ENCODE peak calls at places on chromosomes 11 and 22, in seven cellular contexts. C, A, G, L, Q, N and H are unnamed samples.

GRCh38 chr11:112753706-112754105 is 207.5 kb upstream of the NCAM1 start:
- DNase-seq in C (no peak), A (no peak), G (no peak), L (no peak), Q (no peak), N (no peak), H (no peak)

GRCh38 chr11:12897390-12897789 is 111.7 kb upstream of the RASSF10 start:
- DNase-seq in C (no peak), A (no peak), G (no peak), L (no peak), Q (no peak), N (no peak), H (no peak)

GRCh38 chr11:70298243-70298915 is 27.9 kb downstream of the PPFIA1 start:
- DNase-seq in C (no peak), A (no peak), G (peak; percentile 8), L (no peak), Q (no peak), N (no peak), H (no peak)

GRCh38 chr11:98398508-98398907 is 622.2 kb upstream of the CNTN5 start:
- DNase-seq in C (no peak), A (no peak), G (no peak), L (no peak), Q (no peak), N (no peak), H (no peak)

GRCh38 chr22:46245515-46245914 is 4.6 kb downstream of the CDPF1 start:
- DNase-seq in C (no peak), A (no peak), G (no peak), L (no peak), Q (peak; percentile 46), N (no peak), H (no peak)

GRCh38 chr11:76850815-76851214 is 9.9 kb upstream of the ACER3 start:
- DNase-seq in C (no peak), A (no peak), G (no peak), L (no peak), Q (no peak), N (no peak), H (no peak)

GRCh38 chr22:36325163-36326031 is 62.4 kb downstream of the MYH9 start:
- DNase-seq in C (peak; percentile 79), A (no peak), G (peak; percentile 93), L (no peak), Q (no peak), N (peak; percentile 64), H (peak; percentile 80)

GRCh38 chr11:34468209-34468841 is 29.6 kb downstream of the CAT start:
- DNase-seq in C (peak; percentile 33), A (no peak), G (no peak), L (no peak), Q (peak; percentile 18), N (peak; percentile 21), H (peak; percentile 13)

GRCh38 chr11:107859459-107860239 is 1.1 kb upstream of the SLC35F2 start:
- DNase-seq in C (peak; percentile 53), A (peak; percentile 77), G (peak; percentile 74), L (no peak), Q (peak; percentile 55), N (peak; percentile 49), H (peak; percentile 79)

GRCh38 chr22:48860557-48860956 is 967.1 kb downstream of the BRD1 start:
- DNase-seq in C (no peak), A (no peak), G (peak; percentile 12), L (no peak), Q (no peak), N (no peak), H (no peak)

GRCh38 chr11:68763181-68763721 is 11.9 kb upstream of the TESMIN start:
- DNase-seq in C (no peak), A (no peak), G (no peak), L (no peak), Q (peak; percentile 47), N (no peak), H (peak; percentile 54)

DNA sequence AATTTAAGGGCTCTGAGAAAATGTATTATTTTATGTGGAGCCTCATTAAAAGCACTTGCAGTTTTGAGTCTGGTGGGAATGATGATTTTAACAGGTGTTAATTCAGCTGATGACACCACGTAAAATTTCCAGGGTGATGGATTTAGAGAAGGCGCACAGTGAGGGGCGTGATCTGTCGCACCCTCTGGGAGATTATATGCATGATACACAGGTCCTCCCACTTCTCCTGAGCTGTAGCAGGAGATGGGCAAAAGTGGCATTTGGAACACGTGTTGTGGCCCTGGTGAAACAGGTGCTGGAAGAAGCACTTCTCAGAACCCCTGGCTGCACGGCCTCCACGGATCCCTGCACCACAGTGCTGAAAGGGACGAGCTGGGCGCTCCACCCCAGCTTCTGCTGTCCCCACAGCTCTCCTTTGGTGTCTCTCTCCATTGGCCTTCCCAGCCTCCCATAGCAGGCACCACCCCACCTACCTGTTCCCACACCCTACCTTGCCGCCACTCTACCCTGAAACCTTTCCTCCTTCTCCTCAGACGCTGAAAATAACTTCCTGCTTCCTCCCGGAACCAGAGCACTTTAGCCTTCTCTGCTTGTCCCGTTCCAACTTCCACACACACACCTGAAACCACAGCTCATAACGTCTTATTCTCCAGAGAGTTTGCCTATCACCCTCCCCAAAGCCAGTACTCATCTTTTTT is 6.9 kb upstream of the SORL1 start:
- DNase-seq in C (no peak), A (no peak), G (no peak), L (no peak), Q (no peak), N (no peak), H (peak; percentile 29)
- H3K4me3 ChIP-seq in C (no peak overlapping the region), A (no peak overlapping the region), G (no peak overlapping the region), L (no peak overlapping the region), Q (no peak overlapping the region), N (no peak overlapping the region), H (no peak overlapping the region)

GRCh38 chr22:31103111-31103510 is 4.3 kb downstream of the SELENOM start:
- DNase-seq in C (no peak), A (no peak), G (no peak), L (no peak), Q (no peak), N (no peak), H (no peak)

GRCh38 chr22:31103899-31104694 is 3.3 kb downstream of the SELENOM start:
- DNase-seq in C (no peak), A (peak; percentile 85), G (peak; percentile 95), L (no peak), Q (no peak), N (no peak), H (no peak)

GRCh38 chr22:31100762-31101525 is 6.4 kb downstream of the SELENOM start:
- DNase-seq in C (no peak), A (no peak), G (no peak), L (no peak), Q (no peak), N (no peak), H (no peak)

GRCh38 chr22:31104869-31105268 is 2.5 kb downstream of the SELENOM start:
- DNase-seq in C (no peak), A (peak; percentile 85), G (peak; percentile 83), L (no peak), Q (no peak), N (no peak), H (no peak)

DNA sequence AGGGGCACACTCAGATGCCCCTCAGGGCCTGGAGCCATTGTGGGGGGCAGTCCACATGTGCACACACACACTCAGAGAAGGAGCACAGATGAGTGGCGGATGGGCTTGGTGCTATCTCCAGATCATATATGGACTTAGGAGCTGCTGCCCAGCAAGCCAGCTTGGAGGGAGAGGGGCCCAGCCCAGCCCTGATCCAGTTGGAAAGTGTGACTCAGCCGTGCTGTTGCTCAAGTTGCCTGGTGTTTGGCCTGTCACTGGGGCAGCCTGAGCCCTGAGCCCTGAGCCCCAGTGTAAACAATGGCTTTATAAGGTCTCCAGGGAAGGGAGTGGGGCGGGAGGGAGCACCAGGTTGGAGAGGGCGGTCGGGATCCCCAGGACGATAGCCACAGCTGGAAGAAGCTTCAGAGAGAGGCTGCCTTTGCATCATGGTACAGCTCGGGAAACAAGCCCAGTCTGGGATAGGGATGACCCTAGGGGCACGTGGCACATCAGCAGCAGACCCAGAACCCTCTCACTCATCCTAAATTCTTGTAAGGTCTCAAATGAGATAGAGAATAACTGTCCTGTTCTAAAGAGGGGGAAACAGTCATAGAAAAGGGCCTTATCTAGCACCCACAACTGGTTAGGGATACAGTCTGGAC is 4.8 kb downstream of the SELENOM start:
- DNase-seq in C (peak; percentile 69), A (no peak), G (peak; percentile 99), L (peak; percentile 97), Q (no peak), N (peak; percentile 60), H (peak; percentile 79)
- TF ChIP-seq POLR2AphosphoS5 in C (peak; percentile 87), A (peak; percentile 49), G (peak; percentile 91), L (peak; percentile 97), Q (peak; percentile 29), N (no peak), H (peak; percentile 84)

GRCh38 chr11:41307371-41308080 is 151.9 kb downstream of the LRRC4C start:
- DNase-seq in C (no peak), A (no peak), G (no peak), L (no peak), Q (no peak), N (no peak), H (no peak)
- H3K4me3 ChIP-seq in C (no peak overlapping the region), A (no peak overlapping the region), G (no peak overlapping the region), L (no peak overlapping the region), Q (no peak overlapping the region), N (no peak overlapping the region), H (no peak overlapping the region)

GRCh38 chr11:35654711-35655110 is 7.9 kb upstream of the TRIM44 start:
- DNase-seq in C (no peak), A (no peak), G (no peak), L (no peak), Q (no peak), N (no peak), H (no peak)

GRCh38 chr11:35651263-35651662 is 11.3 kb upstream of the TRIM44 start:
- DNase-seq in C (no peak), A (no peak), G (no peak), L (no peak), Q (no peak), N (no peak), H (no peak)

GRCh38 chr11:35647535-35648092 is 15.0 kb upstream of the TRIM44 start:
- DNase-seq in C (no peak), A (no peak), G (no peak), L (peak; percentile 53), Q (no peak), N (no peak), H (no peak)

GRCh38 chr11:35649984-35650383 is 12.6 kb upstream of the TRIM44 start:
- DNase-seq in C (no peak), A (no peak), G (no peak), L (no peak), Q (no peak), N (peak; percentile 29), H (no peak)

DNA sequence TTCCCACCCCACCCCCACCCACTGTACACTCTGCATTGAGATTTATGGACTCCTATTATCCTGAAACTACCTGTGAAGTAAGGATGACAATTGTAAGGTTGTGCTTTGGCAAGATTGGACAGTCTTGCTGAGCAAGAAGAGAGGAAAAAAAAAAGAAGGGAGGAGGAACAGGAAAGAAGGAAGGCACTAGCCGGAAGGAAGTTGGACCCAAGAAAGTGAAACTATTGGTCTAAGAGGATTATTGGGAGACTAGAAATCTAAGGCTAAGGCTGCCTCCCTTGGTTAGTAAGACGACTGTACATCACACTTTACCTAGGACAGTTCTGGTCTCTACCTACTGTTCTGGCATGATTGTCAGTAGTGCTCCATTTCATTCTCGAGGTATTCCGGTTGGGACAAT is 12.1 kb upstream of the TRIM44 start:
- DNase-seq in C (no peak), A (no peak), G (no peak), L (no peak), Q (no peak), N (no peak), H (no peak)
- TF ChIP-seq POLR2AphosphoS5 in C (no peak), A (no peak), G (no peak), L (no peak), Q (no peak), N (no peak), H (no peak)